ENCODE peak calls at places on chromosome 13, in seven cellular contexts. J, C, A, K, X, O and P are unnamed samples.

GRCh38 chr13:34465423-34465922 is 476.6 kb upstream of the NBEA start:
- DNase-seq in K (no peak), A (no peak), O (no peak), X (no peak), C (no peak), J (no peak), P (no peak)

GRCh38 chr13:54852831-54853230 is 1824.2 kb downstream of the OLFM4 start:
- DNase-seq in O (no peak), J (no peak), A (no peak), X (no peak), C (no peak), K (no peak), P (no peak)

GRCh38 chr13:83829800-83830199 is 52.5 kb downstream of the SLITRK1 start:
- DNase-seq in X (no peak), O (no peak), A (no peak), K (no peak), J (no peak), C (no peak), P (no peak)

GRCh38 chr13:36815069-36815468 is 4.0 kb upstream of the RFXAP start:
- DNase-seq in A (no peak), O (no peak), K (no peak), C (peak), J (no peak), X (no peak), P (no peak)

GRCh38 chr13:111322916-111323331 is 2.5 kb downstream of the TEX29 start:
- DNase-seq in J (no peak), C (no peak), K (no peak), A (no peak), X (no peak), O (no peak), P (no peak)

GRCh38 chr13:109586509-109587346 is 199.7 kb downstream of the IRS2 start:
- DNase-seq in K (no peak), X (no peak), A (no peak), J (no peak), C (peak), O (no peak), P (no peak)

GRCh38 chr13:43785681-43786471 is 896 bp downstream of the ENOX1 start:
- DNase-seq in J (peak), O (no peak), K (no peak), A (peak), C (peak), X (no peak), P (peak)

GRCh38 chr13:40682449-40683240 is 16.2 kb upstream of the FOXO1 start:
- DNase-seq in K (no peak), A (no peak), C (peak), J (no peak), X (no peak), O (no peak), P (no peak)

GRCh38 chr13:89969996-89970709 is 1377.3 kb upstream of the MIR17HG start:
- DNase-seq in X (no peak), O (no peak), K (no peak), C (no peak), A (no peak), J (no peak), P (no peak)